ENCODE peak calls at places on chromosomes 4 and X, in ten cellular contexts. F, U, X, L, E, M, A, K, C and V are unnamed samples.

GRCh38 chr4:168566736-168567135 is 69.9 kb downstream of the PALLD start:
- DNase-seq in F (no peak), U (no peak), X (no peak), L (no peak), E (no peak), M (no peak), A (peak), K (no peak), C (no peak), V (no peak)

GRCh38 chrX:118056870-118057269 is 59.7 kb downstream of the KLHL13 start:
- DNase-seq in F (no peak), U (no peak), X (no peak), L (no peak), E (no peak), M (no peak), A (no peak), K (no peak), C (no peak), V (no peak)

GRCh38 chr4:159010563-159011260 is 92.2 kb upstream of the RAPGEF2 start:
- DNase-seq in F (peak), U (no peak), X (peak), L (no peak), E (no peak), M (no peak), A (no peak), K (no peak), C (peak), V (peak)

GRCh38 chrX:9127991-9128390 is 94.1 kb upstream of the FAM9B start:
- DNase-seq in F (no peak), U (no peak), X (no peak), L (no peak), E (no peak), M (no peak), A (no peak), K (no peak), C (no peak), V (no peak)

GRCh38 chrX:78104447-78105176 is 564 bp downstream of the PGK1 start:
- DNase-seq in F (peak), U (no peak), X (peak), L (peak), E (no peak), M (no peak), A (peak), K (peak), C (no peak), V (peak)

GRCh38 chrX:45083314-45083713 is 117.4 kb downstream of the DIPK2B start:
- DNase-seq in F (no peak), U (no peak), X (no peak), L (no peak), E (no peak), M (no peak), A (peak), K (no peak), C (no peak), V (no peak)

GRCh38 chr4:4443821-4444220 is 56.9 kb downstream of the NSG1 start:
- DNase-seq in F (no peak), U (no peak), X (no peak), L (peak), E (no peak), M (no peak), A (peak), K (no peak), C (no peak), V (no peak)

GRCh38 chr4:151990201-151990600 is 229.4 kb upstream of the GATB start:
- DNase-seq in F (no peak), U (no peak), X (no peak), L (no peak), E (peak), M (no peak), A (no peak), K (no peak), C (no peak), V (no peak)

GRCh38 chr4:157722146-157722545 is 450.7 kb downstream of the GASK1B start:
- DNase-seq in F (no peak), U (no peak), X (no peak), L (no peak), E (no peak), M (no peak), A (peak), K (no peak), C (no peak), V (no peak)

GRCh38 chr4:110020681-110021443 is 108.2 kb downstream of the EGF start:
- DNase-seq in F (no peak), U (no peak), X (no peak), L (no peak), E (no peak), M (no peak), A (no peak), K (no peak), C (no peak), V (no peak)

GRCh38 chrX:38879631-38880220 is 78.5 kb downstream of the MID1IP1 start:
- DNase-seq in F (peak), U (no peak), X (no peak), L (no peak), E (no peak), M (peak), A (no peak), K (peak), C (no peak), V (no peak)

GRCh38 chr4:179666226-179666625 is 2224.0 kb upstream of the AGA start:
- DNase-seq in F (no peak), U (no peak), X (no peak), L (no peak), E (no peak), M (no peak), A (no peak), K (no peak), C (no peak), V (no peak)

GRCh38 chr4:101685126-101685525 is 105.4 kb upstream of the BANK1 start:
- DNase-seq in F (no peak), U (no peak), X (no peak), L (no peak), E (no peak), M (no peak), A (no peak), K (no peak), C (no peak), V (no peak)

GRCh38 chrX:68920541-68920940 is 91.7 kb downstream of the EFNB1 start:
- DNase-seq in F (peak), U (no peak), X (no peak), L (no peak), E (no peak), M (no peak), A (no peak), K (no peak), C (no peak), V (no peak)

GRCh38 chr4:165308606-165309005 is 18.9 kb upstream of the MSMO1 start:
- DNase-seq in F (no peak), U (no peak), X (no peak), L (no peak), E (no peak), M (no peak), A (no peak), K (no peak), C (no peak), V (no peak)

GRCh38 chrX:47278684-47279083 is 45.9 kb downstream of the USP11 start:
- DNase-seq in F (no peak), U (no peak), X (no peak), L (no peak), E (no peak), M (no peak), A (no peak), K (no peak), C (no peak), V (no peak)

GRCh38 chr4:161238033-161238432 is 925.8 kb downstream of the FSTL5 start:
- DNase-seq in F (no peak), U (no peak), X (no peak), L (no peak), E (no peak), M (no peak), A (no peak), K (no peak), C (no peak), V (no peak)

GRCh38 chr4:14802596-14802995 is 199.7 kb upstream of the CPEB2 start:
- DNase-seq in F (no peak), U (no peak), X (no peak), L (no peak), E (no peak), M (no peak), A (no peak), K (no peak), C (no peak), V (no peak)

GRCh38 chrX:9378980-9379696 is 85.7 kb upstream of the TBL1X start:
- DNase-seq in F (no peak), U (no peak), X (no peak), L (no peak), E (no peak), M (peak), A (no peak), K (no peak), C (no peak), V (no peak)

GRCh38 chrX:42602136-42602535 is 175.8 kb downstream of the PPP1R2C start:
- DNase-seq in F (no peak), U (no peak), X (no peak), L (no peak), E (no peak), M (no peak), A (no peak), K (no peak), C (no peak), V (no peak)

GRCh38 chr4:118746251-118746919 is 61.2 kb downstream of the METTL14 start:
- DNase-seq in F (peak), U (no peak), X (peak), L (no peak), E (no peak), M (no peak), A (no peak), K (no peak), C (no peak), V (no peak)
- TF ChIP-seq POLR2AphosphoS5 in F (peak), U (no peak), X (no peak), L (no peak), E (no peak), M (no peak), A (no peak), K (no peak), C (no peak), V (no peak)

GRCh38 chrX:75038925-75039324 is 113.7 kb upstream of the NEXMIF start:
- DNase-seq in F (no peak), U (peak), X (no peak), L (no peak), E (peak), M (no peak), A (peak), K (no peak), C (no peak), V (no peak)
- TF ChIP-seq CTCF in F (no peak), U (peak), X (no peak), L (no peak), E (peak), M (no peak), A (no peak), K (no peak), C (no peak), V (no peak)

GRCh38 chr4:8391972-8392371 is 48.6 kb downstream of the ACOX3 start:
- DNase-seq in F (peak), U (no peak), X (peak), L (no peak), E (no peak), M (no peak), A (peak), K (no peak), C (no peak), V (no peak)
- TF ChIP-seq POLR2AphosphoS5 in F (peak), U (no peak), X (peak), L (no peak), E (no peak), M (no peak), A (peak), K (peak), C (peak), V (no peak)

GRCh38 chrX:153991013-153991580 is 18.5 kb downstream of the TMEM187 start:
- DNase-seq in F (no peak), U (no peak), X (no peak), L (no peak), E (no peak), M (no peak), A (no peak), K (no peak), C (no peak), V (no peak)
- TF ChIP-seq CTCF in F (no peak), U (no peak), X (no peak), L (no peak), E (no peak), M (no peak), A (no peak), K (no peak), C (no peak), V (no peak)